ENCODE peak calls at places on chromosome 18, in nine cellular contexts. Q is CD8-positive, alpha-beta T cell; L is ovary; Z is psoas muscle; M is SK-N-SH; O is heart left ventricle; G is aorta; S is IMR-90; X is thoracic aorta. N is an unnamed sample.

GRCh38 chr18:26635466-26635865 is 87.1 kb upstream of the KCTD1 start:
- DNase-seq in L (no peak), Q (no peak), M (no peak), S (no peak), G (no peak), Z (no peak), X (no peak), O (no peak), N (no peak)

GRCh38 chr18:50218432-50219197 is 23.7 kb upstream of the MYO5B start:
- DNase-seq in S (peak), M (no peak), O (no peak), L (no peak), G (no peak), X (no peak), Q (no peak), Z (no peak), N (no peak)

GRCh38 chr18:79554945-79555645 is 124.5 kb upstream of the CTDP1 start:
- DNase-seq in S (no peak), O (no peak), G (peak), Q (no peak), M (no peak), X (no peak), Z (no peak), L (peak), N (no peak)

GRCh38 chr18:68282232-68282631 is 432.7 kb downstream of the TMX3 start:
- DNase-seq in O (no peak), G (no peak), X (no peak), L (no peak), S (no peak), Z (no peak), M (no peak), Q (no peak), N (no peak)

GRCh38 chr18:79898952-79899608 is 52.4 kb downstream of the SLC66A2 start:
- DNase-seq in O (no peak), G (no peak), M (no peak), X (no peak), S (no peak), L (no peak), Z (no peak), Q (no peak), N (no peak)

GRCh38 chr18:22470511-22471181 is 52.9 kb upstream of the CTAGE1 start:
- DNase-seq in X (no peak), S (peak), Q (no peak), L (no peak), M (no peak), Z (no peak), G (peak), O (peak), N (no peak)

GRCh38 chr18:44135791-44136190 is 544.9 kb upstream of the SETBP1 start:
- DNase-seq in Z (no peak), L (no peak), X (no peak), M (no peak), O (no peak), G (no peak), Q (no peak), S (no peak), N (no peak)

GRCh38 chr18:78525364-78526111 is 454.1 kb upstream of the SALL3 start:
- DNase-seq in M (no peak), S (peak), Z (no peak), Q (no peak), L (no peak), X (no peak), G (no peak), O (no peak), N (no peak)

GRCh38 chr18:55337908-55338521 is 250.0 kb downstream of the TCF4 start:
- DNase-seq in Q (no peak), S (no peak), O (peak), L (no peak), G (peak), X (no peak), Z (peak), M (no peak), N (peak)

GRCh38 chr18:6363216-6363615 is 51.5 kb downstream of the L3MBTL4 start:
- DNase-seq in G (no peak), L (no peak), S (no peak), O (no peak), Q (no peak), Z (no peak), M (no peak), X (no peak), N (no peak)

GRCh38 chr18:74892066-74892627 is 294.5 kb downstream of the ZNF407 start:
- DNase-seq in O (no peak), M (no peak), S (no peak), X (no peak), G (no peak), Z (no peak), Q (no peak), L (no peak), N (no peak)

GRCh38 chr18:12086249-12086648 is 7.4 kb upstream of the ANKRD62 start:
- DNase-seq in L (no peak), S (no peak), X (no peak), G (peak), Z (no peak), O (no peak), M (no peak), Q (no peak), N (no peak)

GRCh38 chr18:41731887-41732286 is 223.1 kb upstream of the PIK3C3 start:
- DNase-seq in Z (no peak), L (no peak), M (no peak), Q (no peak), S (no peak), O (no peak), G (no peak), X (no peak), N (no peak)

GRCh38 chr18:37321578-37322496 is 243.8 kb downstream of the CELF4 start:
- DNase-seq in X (no peak), L (no peak), O (no peak), S (no peak), Z (no peak), M (no peak), G (no peak), Q (no peak), N (no peak)

GRCh38 chr18:48566588-48566987 is 27.8 kb downstream of the CTIF start:
- DNase-seq in O (no peak), X (no peak), Q (no peak), S (no peak), Z (no peak), M (no peak), G (no peak), L (no peak), N (no peak)

GRCh38 chr18:24878289-24878688 is 417.9 kb downstream of the HRH4 start:
- DNase-seq in M (peak), X (no peak), L (no peak), Q (no peak), O (no peak), G (no peak), Z (no peak), S (peak), N (no peak)

GRCh38 chr18:55875330-55875933 is 287.4 kb upstream of the TCF4 start:
- DNase-seq in O (peak), X (no peak), L (no peak), S (no peak), G (no peak), M (peak), Q (no peak), Z (no peak), N (no peak)

GRCh38 chr18:31097666-31098065 is 4.6 kb downstream of the DSC2 start:
- DNase-seq in S (no peak), L (no peak), Q (no peak), M (no peak), O (no peak), X (no peak), Z (no peak), G (no peak), N (no peak)

GRCh38 chr18:31101148-31102019 is 837 bp downstream of the DSC2 start:
- DNase-seq in S (no peak), G (peak), L (peak), X (no peak), M (peak), Q (no peak), Z (peak), O (peak), N (peak)

GRCh38 chr18:31098878-31099277 is 3.3 kb downstream of the DSC2 start:
- DNase-seq in Q (no peak), L (no peak), S (no peak), M (no peak), X (no peak), O (no peak), G (no peak), Z (no peak), N (no peak)

GRCh38 chr18:31100598-31101147 is 1.5 kb downstream of the DSC2 start:
- DNase-seq in X (no peak), Q (no peak), Z (no peak), O (peak), M (no peak), S (no peak), L (no peak), G (no peak), N (no peak)

DNA sequence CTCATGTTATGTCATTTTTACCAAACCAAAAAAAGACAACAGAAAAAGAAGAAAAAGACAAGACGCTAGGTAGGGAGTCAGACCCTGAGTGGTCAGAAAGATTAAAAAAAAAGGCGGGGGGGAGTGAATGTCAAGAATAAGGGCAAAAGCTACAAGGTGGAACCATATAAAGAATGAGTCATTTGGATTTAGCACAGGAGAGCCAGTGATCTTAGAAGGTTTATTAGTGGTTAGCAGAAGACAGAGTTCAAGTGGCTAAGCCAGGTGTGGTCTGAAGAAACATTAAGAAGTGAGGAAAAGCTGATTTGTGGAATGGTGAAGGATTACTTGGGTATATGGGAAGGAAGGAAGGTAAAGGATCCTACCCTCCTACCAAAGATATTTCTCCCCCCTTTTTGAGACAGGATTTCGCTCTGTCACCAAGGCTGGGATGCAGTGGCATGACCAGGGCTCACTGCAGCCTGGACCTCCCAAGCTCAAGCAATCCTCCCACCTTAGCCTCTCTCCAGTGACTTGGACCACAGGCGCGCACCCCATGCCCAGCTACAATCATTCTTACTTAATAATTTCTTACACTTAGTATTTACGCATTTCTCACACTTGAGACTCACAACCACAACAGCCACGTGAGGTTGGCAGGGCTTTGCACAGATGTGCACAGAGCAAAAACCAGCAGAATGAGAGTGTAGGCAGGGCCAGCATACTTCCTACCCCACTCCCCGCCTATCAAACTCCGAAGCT is 2.6 kb downstream of the DSC2 start:
- DNase-seq in L (no peak), S (no peak), Z (no peak), M (no peak), X (no peak), O (no peak), Q (no peak), G (no peak), N (no peak)
- H3K4me3 ChIP-seq in L (no peak), S (no peak), Z (no peak), M (no peak), X (peak), O (peak), Q (no peak), G (no peak), N (no peak)

GRCh38 chr18:13414542-13414941 is 196.0 kb downstream of the LDLRAD4 start:
- DNase-seq in Z (no peak), M (no peak), X (no peak), G (no peak), O (no peak), Q (no peak), S (no peak), L (no peak), N (no peak)

GRCh38 chr18:13416848-13417247 is 198.3 kb downstream of the LDLRAD4 start:
- DNase-seq in S (no peak), G (no peak), M (no peak), O (no peak), L (no peak), X (no peak), Q (no peak), Z (no peak), N (no peak)

GRCh38 chr18:13418013-13418710 is 199.6 kb downstream of the LDLRAD4 start:
- DNase-seq in Q (no peak), M (no peak), S (no peak), X (no peak), L (no peak), G (no peak), Z (no peak), O (no peak), N (no peak)

GRCh38 chr18:13415736-13416135 is 197.2 kb downstream of the LDLRAD4 start:
- DNase-seq in M (no peak), Z (no peak), O (no peak), Q (no peak), L (no peak), G (no peak), S (no peak), X (no peak), N (no peak)

DNA sequence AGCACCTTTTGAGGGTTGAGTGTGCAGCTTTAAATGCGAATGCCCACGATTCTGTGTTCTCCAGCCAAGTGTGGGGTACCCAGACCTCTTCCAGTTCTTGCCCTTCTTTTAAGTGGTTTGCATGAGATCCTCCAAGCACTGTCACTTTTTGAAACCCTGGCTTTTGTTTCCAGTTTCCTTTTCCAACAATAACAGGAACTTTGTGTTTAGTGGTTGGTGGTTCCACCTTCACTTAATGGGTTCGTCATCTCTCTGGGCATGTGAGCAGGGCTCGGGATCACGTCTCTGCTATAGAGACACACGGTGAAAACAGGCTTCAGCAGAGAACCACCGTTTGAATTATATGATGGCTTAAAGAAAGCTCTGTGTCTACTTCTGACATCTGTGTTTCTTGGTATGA is 197.6 kb downstream of the LDLRAD4 start:
- DNase-seq in X (no peak), G (no peak), L (no peak), O (no peak), S (no peak), M (no peak), Z (no peak), Q (no peak), N (no peak)
- H3K4me3 ChIP-seq in X (no peak), G (no peak), L (no peak), O (no peak), S (no peak), M (no peak), Z (peak), Q (no peak), N (no peak)

GRCh38 chr18:67144342-67144741 is 372.2 kb downstream of the DSEL start:
- DNase-seq in X (no peak), G (no peak), Q (no peak), Z (no peak), O (no peak), M (no peak), S (no peak), L (no peak), N (no peak)
- H3K4me3 ChIP-seq in X (no peak), G (no peak), Q (no peak), Z (no peak), O (no peak), M (no peak), S (no peak), L (no peak), N (no peak)

GRCh38 chr18:76592096-76592495 is 97.1 kb upstream of the ZNF516 start:
- DNase-seq in Z (no peak), O (no peak), Q (no peak), G (no peak), X (no peak), L (no peak), S (no peak), M (no peak), N (no peak)

GRCh38 chr18:76593838-76594237 is 98.8 kb upstream of the ZNF516 start:
- DNase-seq in S (no peak), L (no peak), G (no peak), O (no peak), X (no peak), Z (no peak), M (no peak), Q (no peak), N (no peak)

GRCh38 chr18:76589866-76590265 is 94.8 kb upstream of the ZNF516 start:
- DNase-seq in Q (no peak), X (no peak), O (no peak), M (no peak), S (no peak), L (no peak), Z (no peak), G (no peak), N (no peak)

GRCh38 chr18:76594966-76595365 is 99.9 kb upstream of the ZNF516 start:
- DNase-seq in Q (no peak), M (no peak), L (no peak), Z (no peak), O (no peak), X (no peak), G (no peak), S (no peak), N (no peak)

GRCh38 chr18:76592981-76593381 is 97.9 kb upstream of the ZNF516 start:
- DNase-seq in L (no peak), Z (no peak), Q (no peak), X (no peak), S (peak), O (no peak), M (no peak), G (no peak), N (no peak)
- H3K4me3 ChIP-seq in L (no peak), Z (no peak), Q (no peak), X (no peak), S (no peak), O (no peak), M (no peak), G (no peak), N (no peak)

GRCh38 chr18:46939998-46940571 is 22.7 kb downstream of the KATNAL2 start:
- DNase-seq in G (no peak), L (no peak), Z (no peak), O (no peak), X (no peak), S (no peak), M (no peak), Q (no peak), N (no peak)
- H3K4me3 ChIP-seq in G (no peak), L (no peak), Z (no peak), O (no peak), X (no peak), S (no peak), M (no peak), Q (no peak), N (no peak)

GRCh38 chr18:61898576-61899205 is 5.9 kb upstream of the RNF152 start:
- DNase-seq in O (no peak), Z (no peak), G (no peak), L (no peak), Q (no peak), S (no peak), X (no peak), M (no peak), N (no peak)

GRCh38 chr18:61893971-61894750 is 1.4 kb upstream of the RNF152 start:
- DNase-seq in L (peak), O (peak), Q (peak), X (peak), S (peak), M (peak), G (peak), Z (peak), N (peak)

GRCh38 chr18:61894751-61895524 is 2.1 kb upstream of the RNF152 start:
- DNase-seq in L (peak), Q (no peak), G (no peak), X (no peak), M (no peak), Z (no peak), O (no peak), S (no peak), N (no peak)

GRCh38 chr18:61896767-61897166 is 4.0 kb upstream of the RNF152 start:
- DNase-seq in M (peak), Z (no peak), X (no peak), L (peak), S (peak), O (peak), Q (no peak), G (peak), N (peak)

DNA sequence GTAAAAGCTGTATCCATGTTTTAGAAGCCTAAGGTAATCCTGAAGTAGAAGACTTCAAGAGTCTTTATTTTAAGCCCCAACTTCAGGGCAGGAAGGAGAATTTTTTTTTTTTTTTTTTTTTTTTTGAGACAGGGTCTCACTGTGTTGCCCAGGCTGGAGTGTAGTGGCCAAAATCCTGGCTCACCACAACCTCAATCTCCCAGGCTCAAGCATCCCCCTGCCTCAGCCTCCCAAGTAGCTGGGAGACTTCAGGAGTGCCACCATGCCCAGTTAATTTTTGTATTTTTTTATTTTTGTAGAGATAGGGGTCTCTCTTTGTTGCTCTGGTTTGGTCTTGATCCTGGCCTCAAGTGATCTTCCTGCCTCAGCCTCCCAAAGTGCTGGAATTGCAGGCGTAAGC is 3.3 kb upstream of the RNF152 start:
- DNase-seq in O (no peak), Q (no peak), M (no peak), G (no peak), L (no peak), S (no peak), X (no peak), Z (no peak), N (no peak)
- H3K4me3 ChIP-seq in O (no peak), Q (no peak), M (no peak), G (no peak), L (no peak), S (no peak), X (no peak), Z (no peak), N (no peak)

DNA sequence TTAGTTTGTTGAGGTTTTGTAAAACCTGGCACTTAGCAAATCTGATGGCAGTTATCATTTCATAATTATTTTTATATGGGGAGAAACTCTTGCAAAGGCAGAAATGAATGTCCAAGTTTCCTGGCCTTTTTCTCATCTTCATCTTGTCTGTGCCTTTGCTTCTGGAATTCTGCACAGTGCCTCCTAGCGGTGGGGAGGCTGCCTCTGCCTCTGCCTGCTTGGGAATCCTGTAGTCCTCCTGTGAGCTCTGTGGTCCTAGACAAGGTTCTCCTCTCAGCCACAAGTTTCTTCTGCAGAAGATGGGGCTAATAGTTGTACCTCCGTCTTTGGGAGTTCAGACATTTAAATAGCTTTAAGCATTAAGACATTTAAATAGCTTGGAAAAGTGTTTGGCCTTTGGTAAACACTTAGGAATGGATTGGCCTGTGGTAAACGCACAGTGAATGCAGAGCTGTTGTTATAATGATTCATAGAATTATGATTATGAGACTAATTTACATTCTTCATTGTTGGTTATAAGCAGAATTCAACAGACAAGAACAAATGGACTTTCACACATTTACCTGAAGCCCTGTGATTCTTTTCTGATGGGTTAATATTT is 101.2 kb downstream of the ZNF236 start:
- DNase-seq in S (peak), Z (no peak), G (no peak), L (no peak), M (peak), O (no peak), X (no peak), Q (no peak), N (no peak)
- H3K4me3 ChIP-seq in S (no peak), Z (no peak), G (no peak), L (no peak), M (peak), O (no peak), X (no peak), Q (no peak), N (no peak)

GRCh38 chr18:9595197-9595596 is 19.2 kb downstream of the PPP4R1 start:
- DNase-seq in S (peak), X (no peak), M (no peak), Q (no peak), L (no peak), O (no peak), G (no peak), Z (no peak), N (no peak)
- H3K4me3 ChIP-seq in S (peak), X (peak), M (peak), Q (no peak), L (no peak), O (no peak), G (peak), Z (no peak), N (no peak)

DNA sequence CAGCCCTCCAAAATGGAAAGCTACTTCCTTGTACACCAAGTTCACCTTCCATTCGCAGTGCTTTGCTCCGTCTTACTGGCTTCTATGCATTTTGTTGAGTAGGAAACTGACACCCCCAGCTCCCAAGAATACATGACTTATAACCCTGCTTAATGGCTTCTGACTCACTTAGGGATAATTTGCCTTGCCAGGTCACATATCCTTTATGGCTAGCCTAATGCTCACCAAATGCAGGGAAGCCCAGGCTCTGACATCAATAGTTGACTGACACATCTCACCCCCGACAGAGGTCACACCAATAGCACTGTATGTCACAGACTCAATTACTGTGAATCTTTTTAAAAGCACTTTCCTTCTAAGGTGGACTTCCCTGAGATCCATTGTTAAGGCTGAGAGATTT is 147.2 kb downstream of the DTNA start:
- DNase-seq in Z (no peak), X (no peak), G (no peak), S (no peak), O (no peak), Q (no peak), M (no peak), L (no peak), N (no peak)
- H3K4me3 ChIP-seq in Z (no peak), X (no peak), G (no peak), S (no peak), O (no peak), Q (no peak), M (no peak), L (no peak), N (no peak)

N was measured in sigmoid colon.